ENCODE peak calls at places on chromosomes 3 and 15, in four cellular contexts. A is hypothalamus, B is PC-9, J is HTR-8/SVneo. S is an unnamed sample.

GRCh38 chr3:48966876-48967361 is 23.1 kb upstream of the P4HTM start:
- DNase-seq in J (no peak), A (no peak), B (no peak), S (peak)

GRCh38 chr3:77887611-77888010 is 847.7 kb downstream of the ROBO2 start:
- DNase-seq in J (no peak), A (no peak), B (no peak), S (no peak)

GRCh38 chr15:101246824-101247745 is 4.8 kb downstream of the CHSY1 start:
- DNase-seq in J (no peak), B (no peak), A (no peak), S (no peak)

GRCh38 chr3:61573441-61573840 is 12.1 kb downstream of the PTPRG start:
- DNase-seq in B (no peak), J (no peak), A (no peak), S (no peak)

GRCh38 chr3:25182794-25183193 is 245.3 kb upstream of the RARB start:
- DNase-seq in A (no peak), J (no peak), B (no peak), S (no peak)

GRCh38 chr3:78957456-78957855 is 810.3 kb downstream of the ROBO1 start:
- DNase-seq in A (no peak), B (no peak), J (no peak), S (no peak)

GRCh38 chr3:36455406-36455805 is 75.1 kb downstream of the STAC start:
- DNase-seq in A (no peak), J (no peak), B (no peak), S (no peak)

GRCh38 chr15:70907784-70908471 is 15.3 kb downstream of the LRRC49 start:
- DNase-seq in A (no peak), B (no peak), J (no peak), S (no peak)

GRCh38 chr3:12591456-12591855 is 34.6 kb downstream of the MKRN2 start:
- DNase-seq in J (no peak), A (no peak), B (no peak), S (no peak)

GRCh38 chr3:1908651-1909445 is 189.8 kb upstream of the CNTN4 start:
- DNase-seq in J (no peak), B (no peak), A (no peak), S (no peak)

GRCh38 chr3:23612296-23612891 is 193.4 kb upstream of the UBE2E1 start:
- DNase-seq in B (peak), J (peak), A (no peak), S (no peak)

GRCh38 chr3:187291001-187291511 is 481 bp downstream of the MASP1 start:
- DNase-seq in A (no peak), J (no peak), B (no peak), S (no peak)

GRCh38 chr3:46935168-46935858 is 41.2 kb downstream of the CCDC12 start:
- DNase-seq in J (peak), B (peak), A (peak), S (peak)

GRCh38 chr15:71627604-71628003 is 182.8 kb upstream of the NR2E3 start:
- DNase-seq in A (no peak), B (no peak), J (no peak), S (no peak)

GRCh38 chr15:22969512-22969911 is 10.7 kb downstream of the CYFIP1 start:
- DNase-seq in J (no peak), A (no peak), B (no peak), S (no peak)

GRCh38 chr15:83030021-83030420 is 18.6 kb upstream of the C15orf40 start:
- DNase-seq in A (no peak), B (no peak), J (peak), S (no peak)

GRCh38 chr3:61924065-61924740 is 362.8 kb downstream of the PTPRG start:
- DNase-seq in B (no peak), A (no peak), J (no peak), S (no peak)

GRCh38 chr3:46665763-46666470 is 27.6 kb downstream of the ALS2CL start:
- DNase-seq in J (no peak), B (no peak), A (no peak), S (no peak)

GRCh38 chr3:142276780-142277179 is 51.4 kb upstream of the GK5 start:
- DNase-seq in B (no peak), J (no peak), A (no peak), S (no peak)

GRCh38 chr15:57849332-57849731 is 142.8 kb downstream of the POLR2M start:
- DNase-seq in J (no peak), B (no peak), A (no peak), S (no peak)

GRCh38 chr3:99952306-99952705 is 134.6 kb downstream of the CMSS1 start:
- DNase-seq in B (no peak), A (no peak), J (peak), S (no peak)

GRCh38 chr3:166518040-166518439 is 680.8 kb upstream of the BCHE start:
- DNase-seq in J (no peak), B (no peak), A (no peak), S (no peak)

GRCh38 chr3:105255351-105255750 is 111.4 kb upstream of the ALCAM start:
- DNase-seq in A (no peak), B (no peak), J (no peak), S (no peak)

GRCh38 chr15:72785452-72786243 is 2.1 kb upstream of the ADPGK start:
- DNase-seq in B (no peak), A (peak), J (no peak), S (peak)

GRCh38 chr15:94476681-94477080 is 245.3 kb downstream of the MCTP2 start:
- DNase-seq in B (no peak), A (no peak), J (no peak), S (no peak)

GRCh38 chr3:152474585-152474984 is 205.9 kb downstream of the MBNL1 start:
- DNase-seq in A (no peak), B (peak), J (peak), S (no peak)

GRCh38 chr3:42503957-42504333 is 1.5 kb downstream of the VIPR1 start:
- DNase-seq in B (no peak), J (no peak), A (no peak), S (no peak)

S was measured in amygdala.